ENCODE peak calls at places on chromosomes 2 and 18, in six cellular contexts. Z is GM10248; L is Daoy; T is HCEC 1CT; F is stimulated activated CD4-positive, alpha-beta T cell treated with anti-CD3 and anti-CD28 coated beads, Interleukin-2, amount 100 ng/mL, for 48 hours; P is T-cell. N is an unnamed sample.

GRCh38 chr2:189927823-189928222 is 134.7 kb downstream of the MSTN start:
- DNase-seq in T (peak), P (no peak), L (no peak), Z (no peak), F (no peak), N (no peak)

GRCh38 chr2:147934881-147935280 is 85.7 kb downstream of the ORC4 start:
- DNase-seq in F (no peak), T (no peak), Z (no peak), L (no peak), P (no peak), N (no peak)

GRCh38 chr2:111704246-111704645 is 179.7 kb downstream of the ANAPC1 start:
- DNase-seq in L (peak), Z (no peak), P (no peak), F (no peak), T (peak), N (no peak)

GRCh38 chr2:85340034-85340892 is 12.5 kb upstream of the TGOLN2 start:
- DNase-seq in F (no peak), P (no peak), T (no peak), L (no peak), Z (no peak), N (no peak)

GRCh38 chr2:106566050-106566449 is 78.9 kb downstream of the CD8B2 start:
- DNase-seq in P (no peak), T (no peak), F (peak), Z (no peak), L (peak), N (no peak)

GRCh38 chr2:50878256-50878655 is 153.7 kb downstream of the NRXN1 start:
- DNase-seq in P (no peak), F (no peak), T (no peak), L (no peak), Z (no peak), N (no peak)

GRCh38 chr2:203413796-203414195 is 85.6 kb downstream of the ABI2 start:
- DNase-seq in Z (no peak), P (no peak), L (no peak), F (no peak), T (no peak), N (no peak)

GRCh38 chr2:164514491-164514890 is 106.8 kb downstream of the GRB14 start:
- DNase-seq in P (no peak), T (no peak), L (peak), F (no peak), Z (no peak), N (peak)

GRCh38 chr2:38650012-38650411 is 15.9 kb upstream of the GALM start:
- DNase-seq in L (no peak), P (no peak), F (no peak), Z (no peak), T (no peak), N (no peak)

GRCh38 chr18:77055429-77056310 is 76.9 kb downstream of the MBP start:
- DNase-seq in Z (no peak), P (no peak), T (no peak), F (no peak), L (no peak), N (no peak)

GRCh38 chr18:9876867-9877654 is 8.7 kb upstream of the TXNDC2 start:
- DNase-seq in T (peak), L (peak), P (no peak), F (no peak), Z (no peak), N (no peak)

GRCh38 chr2:219509780-219510511 is 4.3 kb upstream of the ASIC4 start:
- DNase-seq in F (peak), Z (peak), P (peak), T (peak), L (peak), N (no peak)

GRCh38 chr2:125259441-125259840 is 1234.4 kb downstream of the CNTNAP5 start:
- DNase-seq in F (no peak), L (no peak), P (no peak), T (no peak), Z (peak), N (no peak)

GRCh38 chr18:58541137-58541788 is 87.6 kb downstream of the ALPK2 start:
- DNase-seq in Z (no peak), P (no peak), L (peak), F (no peak), T (peak), N (peak)

GRCh38 chr2:216115224-216115582 is 6.1 kb downstream of the XRCC5 start:
- DNase-seq in P (no peak), L (peak), Z (no peak), F (no peak), T (no peak), N (peak)

GRCh38 chr2:16643099-16643498 is 22.5 kb downstream of the CYRIA start:
- DNase-seq in F (no peak), Z (no peak), L (no peak), T (no peak), P (no peak), N (no peak)

GRCh38 chr2:239544141-239544800 is 143.5 kb upstream of the HDAC4 start:
- DNase-seq in L (no peak), P (no peak), T (no peak), Z (no peak), F (no peak), N (no peak)

GRCh38 chr2:189841019-189841418 is 56.8 kb downstream of the PMS1 start:
- DNase-seq in P (no peak), T (no peak), F (no peak), Z (no peak), L (no peak), N (no peak)

GRCh38 chr2:239878686-239879085 is 146.5 kb downstream of the NDUFA10 start:
- DNase-seq in P (no peak), F (no peak), L (no peak), T (no peak), Z (no peak), N (no peak)

GRCh38 chr2:18749912-18750526 is 160.7 kb upstream of the NT5C1B start:
- DNase-seq in F (peak), Z (peak), L (peak), T (peak), P (no peak), N (peak)

GRCh38 chr2:173094731-173095130 is 19.1 kb downstream of the MAP3K20 start:
- DNase-seq in T (no peak), F (no peak), Z (no peak), L (no peak), P (no peak), N (no peak)

GRCh38 chr2:85785027-85785822 is 31.4 kb downstream of the ATOH8 start:
- DNase-seq in L (peak), P (no peak), Z (no peak), T (peak), F (no peak), N (no peak)

GRCh38 chr2:121355488-121355887 is 70.5 kb upstream of the TFCP2L1 start:
- DNase-seq in Z (no peak), P (no peak), F (no peak), T (no peak), L (no peak), N (no peak)

GRCh38 chr2:195613922-195614321 is 43.1 kb upstream of the SLC39A10 start:
- DNase-seq in Z (no peak), P (no peak), T (peak), F (no peak), L (peak), N (no peak)

GRCh38 chr2:239873656-239874635 is 151.2 kb downstream of the NDUFA10 start:
- DNase-seq in T (no peak), Z (no peak), P (no peak), F (no peak), L (no peak), N (no peak)

GRCh38 chr2:230713331-230714121 is 884 bp downstream of the CAB39 start:
- DNase-seq in L (peak), T (peak), F (peak), Z (peak), P (peak), N (peak)

GRCh38 chr2:240142859-240143258 is 2.4 kb upstream of the OTOS start:
- DNase-seq in T (no peak), L (no peak), Z (no peak), F (no peak), P (no peak), N (no peak)

GRCh38 chr2:121860033-121860810 is 104.8 kb downstream of the TSN start:
- DNase-seq in T (peak), P (no peak), L (peak), Z (no peak), F (no peak), N (no peak)

GRCh38 chr2:208366215-208367132 is 40.1 kb upstream of the PTH2R start:
- DNase-seq in F (no peak), L (no peak), Z (peak), T (no peak), P (no peak), N (no peak)

GRCh38 chr2:42809876-42810125 is 17.4 kb upstream of the HAAO start:
- DNase-seq in T (peak), P (no peak), Z (no peak), L (peak), F (peak), N (peak)

N was measured in NCI-H526.